ENCODE peak calls at places on chromosomes 7 and 10, in five cellular contexts. I is stimulated activated CD4-positive, alpha-beta T cell treated with anti-CD3 and anti-CD28 coated beads, Interleukin-4, amount 100 ng/mL, for 4 hours; A is CD8-positive, alpha-beta T cell; G is A172; F is NCI-H2081 treated with DMSO at 0.1 percent for 48 hours. C is an unnamed sample.

GRCh38 chr10:43282881-43283280 is 16.0 kb upstream of the RASGEF1A start:
- DNase-seq in F (no peak), G (no peak), I (no peak), A (no peak), C (no peak)

GRCh38 chr10:69704231-69704630 is 74.2 kb downstream of the FAM241B start:
- DNase-seq in I (no peak), G (no peak), A (no peak), F (no peak), C (no peak)

GRCh38 chr7:121480058-121480457 is 84.0 kb upstream of the FAM3C start:
- DNase-seq in F (no peak), G (no peak), I (no peak), A (no peak), C (no peak)

GRCh38 chr7:17289074-17289665 is 9.3 kb upstream of the AHR start:
- DNase-seq in F (no peak), I (no peak), G (no peak), A (no peak), C (no peak)

GRCh38 chr10:43078175-43078985 is 1.5 kb downstream of the RET start:
- DNase-seq in A (no peak), F (no peak), G (no peak), I (no peak), C (no peak)

GRCh38 chr10:70722820-70723424 is 50.6 kb downstream of the ADAMTS14 start:
- DNase-seq in I (no peak), F (no peak), A (no peak), G (peak), C (no peak)

GRCh38 chr10:22618081-22618785 is 96.1 kb downstream of the PIP4K2A start:
- DNase-seq in A (no peak), G (peak), I (no peak), F (no peak), C (no peak)

GRCh38 chr7:75537731-75538130 is 45.6 kb downstream of the SPDYE5 start:
- DNase-seq in A (no peak), F (no peak), G (no peak), I (no peak), C (no peak)

GRCh38 chr10:46318808-46319207 is 32.0 kb downstream of the ANTXRL start:
- DNase-seq in F (no peak), G (no peak), I (no peak), A (no peak), C (no peak)

GRCh38 chr7:32515890-32516550 is 20.7 kb downstream of the AVL9 start:
- DNase-seq in I (peak), A (no peak), G (no peak), F (no peak), C (no peak)

GRCh38 chr7:138538996-138539644 is 79.1 kb downstream of the TRIM24 start:
- DNase-seq in I (no peak), F (no peak), A (no peak), G (no peak), C (no peak)

GRCh38 chr10:127577376-127577775 is 28.3 kb downstream of the NPS start:
- DNase-seq in F (no peak), I (no peak), G (no peak), A (no peak), C (no peak)

GRCh38 chr7:158194365-158194900 is 393.2 kb downstream of the PTPRN2 start:
- DNase-seq in G (no peak), F (no peak), A (no peak), I (no peak), C (no peak)

GRCh38 chr10:75417522-75417927 is 13.9 kb upstream of the LRMDA start:
- DNase-seq in G (peak), I (no peak), A (no peak), F (peak), C (no peak)

GRCh38 chr10:127262606-127263005 is 66.2 kb upstream of the INSYN2A start:
- DNase-seq in I (no peak), G (no peak), F (no peak), A (no peak), C (no peak)

GRCh38 chr7:150949564-150949963 is 28.6 kb downstream of the KCNH2 start:
- DNase-seq in F (no peak), I (no peak), A (no peak), G (no peak), C (no peak)

GRCh38 chr7:75979361-75980125 is 14.9 kb downstream of the TMEM120A start:
- DNase-seq in F (no peak), G (no peak), I (no peak), A (no peak), C (no peak)

GRCh38 chr7:138292951-138293350 is 167.1 kb upstream of the TRIM24 start:
- DNase-seq in A (no peak), I (no peak), F (no peak), G (no peak), C (no peak)

GRCh38 chr10:104029528-104029875 is 56.2 kb downstream of the COL17A1 start:
- DNase-seq in I (no peak), F (no peak), A (no peak), G (no peak), C (no peak)

GRCh38 chr7:102426268-102427031 is 6.9 kb upstream of the ORAI2 start:
- DNase-seq in F (no peak), G (no peak), I (peak), A (peak), C (peak)

GRCh38 chr10:3902054-3902808 is 117.2 kb upstream of the KLF6 start:
- DNase-seq in G (no peak), F (no peak), A (peak), I (peak), C (peak)

GRCh38 chr7:25731035-25731880 is 420.7 kb upstream of the NFE2L3 start:
- DNase-seq in F (no peak), G (no peak), I (no peak), A (no peak), C (no peak)

GRCh38 chr10:71036586-71036985 is 148.2 kb upstream of the PCBD1 start:
- DNase-seq in A (no peak), I (no peak), F (no peak), G (no peak), C (no peak)

GRCh38 chr7:76340617-76341131 is 18.1 kb downstream of the YWHAG start:
- DNase-seq in F (no peak), A (no peak), G (peak), I (no peak), C (no peak)

GRCh38 chr7:77799078-77799964 is 748 bp downstream of the PHTF2 start:
- DNase-seq in F (no peak), I (no peak), G (peak), A (peak), C (peak)

GRCh38 chr7:48868916-48869315 is 55.4 kb upstream of the CDC14C start:
- DNase-seq in G (no peak), A (no peak), I (no peak), F (no peak), C (no peak)

GRCh38 chr7:24757799-24758275 is 573 bp upstream of the GSDME start:
- DNase-seq in A (no peak), F (no peak), I (no peak), G (peak), C (no peak)

GRCh38 chr7:134720091-134720935 is 59.1 kb upstream of the CALD1 start:
- DNase-seq in G (no peak), F (no peak), A (no peak), I (no peak), C (no peak)